ENCODE peak calls at places on chromosomes 1 and 21, in six cellular contexts. H is psoas muscle, V is PC-3, O is stomach, G is A549, M is transverse colon. K is an unnamed sample.

GRCh38 chr1:109914587-109915240 is 4.1 kb downstream of the CSF1 start:
- DNase-seq in H (peak; percentile 76), V (no peak), O (no peak), G (no peak), M (no peak), K (peak; percentile 63)

GRCh38 chr1:160767417-160768294 is 28.3 kb upstream of the LY9 start:
- DNase-seq in H (no peak), V (no peak), O (no peak), G (no peak), M (no peak), K (no peak)

GRCh38 chr1:158112994-158113758 is 67.5 kb upstream of the CD1D start:
- DNase-seq in H (no peak), V (no peak), O (no peak), G (peak; percentile 31), M (peak; percentile 37), K (peak; percentile 13)

GRCh38 chr1:167262820-167263219 is 42.1 kb downstream of the POU2F1 start:
- DNase-seq in H (no peak), V (no peak), O (no peak), G (no peak), M (no peak), K (peak; percentile 14)

GRCh38 chr1:54571803-54572202 is 23.8 kb downstream of the ACOT11 start:
- DNase-seq in H (no peak), V (no peak), O (no peak), G (no peak), M (no peak), K (no peak)

GRCh38 chr1:201711101-201711597 is 117.8 kb upstream of the IPO9 start:
- DNase-seq in H (no peak), V (no peak), O (no peak), G (no peak), M (no peak), K (peak; percentile 49)

GRCh38 chr1:70090875-70091274 is 114.5 kb downstream of the LRRC40 start:
- DNase-seq in H (no peak), V (peak; percentile 83), O (no peak), G (no peak), M (no peak), K (peak; percentile 64)

GRCh38 chr21:36747815-36748381 is 49.0 kb downstream of the SIM2 start:
- DNase-seq in H (peak; percentile 40), V (no peak), O (no peak), G (no peak), M (peak; percentile 60), K (no peak)

GRCh38 chr1:21229246-21230000 is 52.7 kb upstream of the EIF4G3 start:
- DNase-seq in H (no peak), V (peak; percentile 55), O (no peak), G (no peak), M (no peak), K (peak; percentile 72)

GRCh38 chr1:15107052-15107687 is 46.4 kb upstream of the TMEM51 start:
- DNase-seq in H (no peak), V (no peak), O (no peak), G (no peak), M (no peak), K (no peak)

GRCh38 chr1:226945106-226945857 is 5.2 kb downstream of the COQ8A start:
- DNase-seq in H (peak; percentile 55), V (no peak), O (peak; percentile 91), G (no peak), M (peak; percentile 84), K (no peak)

DNA sequence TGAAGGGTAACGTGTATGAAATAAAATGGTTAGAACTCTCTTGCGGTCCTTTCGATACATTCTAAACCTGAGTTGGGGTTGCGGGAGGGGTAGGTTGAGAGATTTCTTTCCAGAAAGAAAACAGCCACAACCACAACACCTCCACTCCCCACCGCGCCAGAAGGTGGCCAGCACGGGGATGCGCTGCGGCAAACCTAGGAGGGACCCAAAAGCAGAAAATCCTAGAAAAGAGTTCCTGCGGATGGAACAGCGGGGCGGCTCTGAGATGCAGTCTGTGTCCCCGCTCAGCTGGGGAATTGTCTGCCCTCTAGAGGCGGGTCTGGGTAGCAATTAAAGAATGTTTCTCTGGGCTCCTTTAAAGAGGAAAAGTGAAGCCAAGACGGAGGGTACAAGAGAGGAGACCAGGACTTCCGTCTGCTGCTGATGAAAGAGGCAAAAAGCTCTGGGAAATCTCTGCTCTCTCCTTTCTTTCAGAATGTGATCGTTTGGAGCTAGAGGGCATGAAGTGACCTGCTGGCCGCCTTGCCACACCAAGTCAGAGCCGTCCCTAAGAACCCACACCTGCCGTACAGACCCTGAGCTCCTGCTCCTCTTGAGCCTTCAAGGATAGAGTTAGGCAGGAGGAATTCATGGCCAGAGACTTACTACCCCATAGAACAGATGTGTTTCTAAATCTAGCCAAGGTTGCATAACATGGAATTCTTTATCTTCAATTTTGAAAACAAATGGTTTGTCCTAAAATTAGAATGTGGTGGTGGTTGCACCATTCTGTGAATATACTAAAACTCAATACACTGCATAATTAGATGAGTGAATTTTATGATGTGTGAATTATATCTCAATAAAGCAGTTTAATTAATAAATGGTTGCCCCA is 46.5 kb upstream of the COA6 start:
- DNase-seq in H (no peak), V (peak; percentile 81), O (peak; percentile 60), G (peak; percentile 62), M (peak; percentile 55), K (peak; percentile 54)
- TF ChIP-seq CTCF in H (peak; percentile 55), V (peak; percentile 96), O (no peak), G (peak; percentile 82), M (peak; percentile 76), K (peak; percentile 91)

GRCh38 chr1:96424882-96425281 is 296.7 kb upstream of the PTBP2 start:
- DNase-seq in H (no peak), V (no peak), O (no peak), G (no peak), M (no peak), K (peak; percentile 73)

DNA sequence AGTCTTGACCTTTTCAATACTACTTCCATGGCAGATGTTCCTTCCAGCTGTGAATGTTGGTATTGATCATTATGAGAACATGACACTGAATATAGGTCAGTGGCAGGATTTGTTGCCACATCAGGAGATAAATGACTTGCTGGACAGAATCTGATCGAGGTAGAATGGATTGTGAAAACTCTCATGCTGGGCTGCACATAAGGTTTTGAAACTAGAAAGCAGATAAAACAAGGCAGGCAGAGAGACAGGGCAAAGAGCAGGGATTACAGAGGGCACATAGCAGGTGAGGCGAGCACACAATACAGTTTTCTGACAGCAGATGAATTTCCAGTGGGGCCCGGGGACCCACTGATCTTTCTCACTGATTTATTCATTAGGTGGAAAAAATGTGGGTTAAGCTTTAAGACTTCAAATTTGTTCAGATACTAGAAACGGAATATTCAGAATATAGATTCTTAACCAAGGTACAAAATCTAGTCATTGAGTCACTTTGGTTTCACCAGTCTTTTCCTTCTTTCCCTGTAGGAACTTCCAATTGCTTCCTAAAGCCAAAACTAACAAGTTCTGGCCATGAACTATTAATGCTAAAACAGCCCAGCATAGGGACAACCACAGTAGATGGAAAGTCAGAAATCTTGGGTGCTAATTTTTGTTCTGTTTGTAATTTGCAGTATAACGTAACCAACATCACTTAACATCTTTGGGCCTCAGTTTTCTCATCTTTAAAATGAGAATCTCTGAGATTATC is 296.0 kb upstream of the PTBP2 start:
- DNase-seq in H (no peak), V (no peak), O (no peak), G (no peak), M (no peak), K (peak; percentile 2)
- H3K4me3 ChIP-seq in H (no peak overlapping the region), V (no peak overlapping the region), O (no peak overlapping the region), G (no peak overlapping the region), M (no peak overlapping the region), K (no peak overlapping the region)

GRCh38 chr1:197862671-197863070 is 39.8 kb upstream of the C1orf53 start:
- DNase-seq in H (no peak), V (peak; percentile 52), O (no peak), G (no peak), M (no peak), K (no peak)

GRCh38 chr1:197859024-197859423 is 43.4 kb upstream of the C1orf53 start:
- DNase-seq in H (no peak), V (peak; percentile 27), O (no peak), G (no peak), M (peak; percentile 56), K (no peak)

GRCh38 chr1:197857477-197857876 is 45.0 kb upstream of the C1orf53 start:
- DNase-seq in H (no peak), V (no peak), O (no peak), G (no peak), M (no peak), K (no peak)

GRCh38 chr1:197865809-197866208 is 36.6 kb upstream of the C1orf53 start:
- DNase-seq in H (no peak), V (no peak), O (no peak), G (no peak), M (no peak), K (no peak)

GRCh38 chr1:197862221-197862620 is 40.2 kb upstream of the C1orf53 start:
- DNase-seq in H (no peak), V (no peak), O (no peak), G (no peak), M (no peak), K (no peak)
- TF ChIP-seq CTCF in H (no peak), V (no peak), O (no peak), G (no peak), M (no peak), K (no peak)

DNA sequence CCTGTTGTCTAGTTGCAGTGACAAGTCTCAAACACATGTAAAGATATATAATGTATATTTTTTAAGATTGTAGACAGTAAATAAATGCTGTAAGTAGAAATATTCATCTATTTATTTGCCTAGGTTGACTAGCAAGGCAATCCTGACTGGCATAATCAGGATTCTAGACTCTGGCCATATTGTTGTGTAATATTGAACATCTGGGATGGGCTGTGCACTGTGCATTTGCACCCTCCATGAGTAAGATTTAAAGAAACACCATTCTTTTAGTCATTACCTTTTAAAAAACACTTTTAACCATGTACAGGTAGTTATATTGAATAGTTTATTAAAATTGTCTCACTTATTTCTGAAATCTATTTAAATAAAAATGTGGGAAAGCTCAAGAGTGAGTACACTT is 32.4 kb downstream of the RASAL2 start:
- DNase-seq in H (no peak), V (no peak), O (no peak), G (peak; percentile 15), M (no peak), K (no peak)
- H3K4me3 ChIP-seq in H (no peak overlapping the region), V (no peak overlapping the region), O (no peak overlapping the region), G (no peak overlapping the region), M (no peak overlapping the region), K (no peak overlapping the region)